ENCODE peak calls at places on chromosome 15, in nine cellular contexts. B is activated CD8-positive, alpha-beta memory T cell treated with anti-CD3 and anti-CD28 coated beads, Interleukin-2, amount 50 U/mL, for 48 hours; D is gastrocnemius medialis; J is HuH-7.5; S is stimulated activated CD8-positive, alpha-beta memory T cell treated with anti-CD3 and anti-CD28 coated beads, Interleukin-15, amount 100 ng/mL, for 4 hours; T is NCI-H2171; Q is left cardiac atrium; I is hypothalamus; F is T-helper 17 cell. M is an unnamed sample.

GRCh38 chr15:39181901-39182300 is 399.0 kb upstream of the THBS1 start:
- DNase-seq in B (no peak), D (no peak), J (no peak), S (no peak), T (no peak), Q (no peak), I (no peak), F (no peak), M (peak)

GRCh38 chr15:80160570-80161156 is 7.9 kb downstream of the FAH start:
- DNase-seq in B (no peak), D (peak), J (no peak), S (no peak), T (no peak), Q (peak), I (peak), F (no peak), M (no peak)

GRCh38 chr15:51104512-51104911 is 9.8 kb upstream of the TNFAIP8L3 start:
- DNase-seq in B (no peak), D (peak), J (no peak), S (no peak), T (no peak), Q (peak), I (no peak), F (no peak), M (no peak)

GRCh38 chr15:101003076-101003475 is 83.9 kb downstream of the LRRK1 start:
- DNase-seq in B (no peak), D (no peak), J (no peak), S (no peak), T (no peak), Q (no peak), I (no peak), F (no peak), M (no peak)

GRCh38 chr15:28960979-28961378 is 75.2 kb downstream of the APBA2 start:
- DNase-seq in B (peak), D (no peak), J (no peak), S (no peak), T (no peak), Q (no peak), I (no peak), F (no peak), M (no peak)

GRCh38 chr15:31197497-31198414 is 96.2 kb upstream of the TRPM1 start:
- DNase-seq in B (peak), D (no peak), J (peak), S (no peak), T (no peak), Q (peak), I (no peak), F (peak), M (peak)

GRCh38 chr15:24954783-24955548 is at the start of the genes SNRPN and SNURF:
- DNase-seq in B (peak), D (peak), J (no peak), S (peak), T (peak), Q (peak), I (peak), F (peak), M (no peak)

GRCh38 chr15:72231847-72232461 is 964 bp upstream of the PKM start:
- DNase-seq in B (no peak), D (peak), J (peak), S (no peak), T (no peak), Q (peak), I (no peak), F (no peak), M (no peak)

GRCh38 chr15:68375716-68376220 is 56.2 kb downstream of the ITGA11 start:
- DNase-seq in B (peak), D (no peak), J (no peak), S (no peak), T (no peak), Q (no peak), I (no peak), F (no peak), M (no peak)

GRCh38 chr15:52164631-52165265 is 26.4 kb downstream of the GNB5 start:
- DNase-seq in B (peak), D (no peak), J (no peak), S (no peak), T (no peak), Q (no peak), I (no peak), F (no peak), M (no peak)

GRCh38 chr15:60844431-60845174 is 365.7 kb upstream of the ICE2 start:
- DNase-seq in B (peak), D (no peak), J (no peak), S (peak), T (no peak), Q (no peak), I (no peak), F (peak), M (no peak)

GRCh38 chr15:77870195-77871065 is 207.1 kb downstream of the TBC1D2B start:
- DNase-seq in B (peak), D (peak), J (peak), S (peak), T (no peak), Q (peak), I (peak), F (no peak), M (peak)

M was measured in NCI-H526.